ENCODE peak calls at places on chromosomes 4 and X, in nine cellular contexts. One of them, this sample, is unnamed.

GRCh38 chr4:184317234-184317918 is 99.7 kb upstream of the ENPP6 start:
- DNase-seq in lower lobe of right lung: no peak
- DNase-seq in OCI-LY7: no peak
- DNase-seq in HuH-7.5: no peak
- DNase-seq in AG10803: no peak
- DNase-seq in stimulated activated naive B cell treated with anti-CD40 and anti-IgM and Interleukin-4, amounts not matched to agents 10 μg/mL and 1 μg/mL and 100 μg/mL, for 72 hours: no peak
- DNase-seq in amniotic stem cell: no peak
- DNase-seq in tibial nerve: peak; percentile 2
- DNase-seq in effector memory CD4-positive, alpha-beta T cell: no peak
- DNase-seq in this sample: no peak

GRCh38 chr4:142960867-142961644 is 115.0 kb upstream of the INPP4B start:
- DNase-seq in lower lobe of right lung: no peak
- DNase-seq in OCI-LY7: no peak
- DNase-seq in HuH-7.5: no peak
- DNase-seq in AG10803: no peak
- DNase-seq in stimulated activated naive B cell treated with anti-CD40 and anti-IgM and Interleukin-4, amounts not matched to agents 10 μg/mL and 1 μg/mL and 100 μg/mL, for 72 hours: no peak
- DNase-seq in amniotic stem cell: no peak
- DNase-seq in tibial nerve: no peak
- DNase-seq in effector memory CD4-positive, alpha-beta T cell: no peak
- DNase-seq in this sample: no peak

GRCh38 chrX:9604111-9604907 is 139.5 kb downstream of the TBL1X start:
- DNase-seq in lower lobe of right lung: no peak
- DNase-seq in OCI-LY7: no peak
- DNase-seq in HuH-7.5: no peak
- DNase-seq in AG10803: peak; percentile 59
- DNase-seq in stimulated activated naive B cell treated with anti-CD40 and anti-IgM and Interleukin-4, amounts not matched to agents 10 μg/mL and 1 μg/mL and 100 μg/mL, for 72 hours: no peak
- DNase-seq in amniotic stem cell: no peak
- DNase-seq in tibial nerve: peak; percentile 25
- DNase-seq in effector memory CD4-positive, alpha-beta T cell: no peak
- DNase-seq in this sample: no peak

GRCh38 chr4:95835672-95836071 is 4.2 kb upstream of the PDHA2 start:
- DNase-seq in lower lobe of right lung: no peak
- DNase-seq in OCI-LY7: peak; percentile 4
- DNase-seq in HuH-7.5: no peak
- DNase-seq in AG10803: no peak
- DNase-seq in stimulated activated naive B cell treated with anti-CD40 and anti-IgM and Interleukin-4, amounts not matched to agents 10 μg/mL and 1 μg/mL and 100 μg/mL, for 72 hours: no peak
- DNase-seq in amniotic stem cell: no peak
- DNase-seq in tibial nerve: no peak
- DNase-seq in effector memory CD4-positive, alpha-beta T cell: no peak
- DNase-seq in this sample: no peak

GRCh38 chr4:147019061-147019460 is 73.4 kb upstream of the TTC29 start:
- DNase-seq in lower lobe of right lung: peak; percentile 62
- DNase-seq in OCI-LY7: peak; percentile 48
- DNase-seq in HuH-7.5: no peak
- DNase-seq in AG10803: peak; percentile 58
- DNase-seq in stimulated activated naive B cell treated with anti-CD40 and anti-IgM and Interleukin-4, amounts not matched to agents 10 μg/mL and 1 μg/mL and 100 μg/mL, for 72 hours: peak; percentile 29
- DNase-seq in amniotic stem cell: peak; percentile 51
- DNase-seq in tibial nerve: peak; percentile 92
- DNase-seq in effector memory CD4-positive, alpha-beta T cell: no peak
- DNase-seq in this sample: peak; percentile 14

GRCh38 chr4:103012085-103012484 is 7.4 kb downstream of the SLC9B1 start:
- DNase-seq in lower lobe of right lung: no peak
- DNase-seq in OCI-LY7: no peak
- DNase-seq in HuH-7.5: no peak
- DNase-seq in AG10803: peak; percentile 73
- DNase-seq in stimulated activated naive B cell treated with anti-CD40 and anti-IgM and Interleukin-4, amounts not matched to agents 10 μg/mL and 1 μg/mL and 100 μg/mL, for 72 hours: no peak
- DNase-seq in amniotic stem cell: no peak
- DNase-seq in tibial nerve: peak; percentile 37
- DNase-seq in effector memory CD4-positive, alpha-beta T cell: no peak
- DNase-seq in this sample: no peak

GRCh38 chr4:109433281-109434006 is at the start of gene SEC24B:
- DNase-seq in lower lobe of right lung: peak; percentile 96
- DNase-seq in OCI-LY7: peak; percentile 89
- DNase-seq in HuH-7.5: peak; percentile 47
- DNase-seq in AG10803: peak; percentile 78
- DNase-seq in stimulated activated naive B cell treated with anti-CD40 and anti-IgM and Interleukin-4, amounts not matched to agents 10 μg/mL and 1 μg/mL and 100 μg/mL, for 72 hours: peak; percentile 86
- DNase-seq in amniotic stem cell: peak; percentile 47
- DNase-seq in tibial nerve: peak; percentile 85
- DNase-seq in effector memory CD4-positive, alpha-beta T cell: peak; percentile 84
- DNase-seq in this sample: peak; percentile 87

GRCh38 chrX:76428243-76429130 is 977 bp downstream of the MAGEE1 start:
- DNase-seq in lower lobe of right lung: peak; percentile 43
- DNase-seq in OCI-LY7: no peak
- DNase-seq in HuH-7.5: no peak
- DNase-seq in AG10803: no peak
- DNase-seq in stimulated activated naive B cell treated with anti-CD40 and anti-IgM and Interleukin-4, amounts not matched to agents 10 μg/mL and 1 μg/mL and 100 μg/mL, for 72 hours: peak; percentile 5
- DNase-seq in amniotic stem cell: no peak
- DNase-seq in tibial nerve: no peak
- DNase-seq in effector memory CD4-positive, alpha-beta T cell: peak; percentile 24
- DNase-seq in this sample: peak; percentile 38

This sample was measured in effector CD4-positive, alpha-beta T cell.